ENCODE peak calls at places on chromosomes 7 and 10, in five cellular contexts. One of them, this sample, is unnamed.

GRCh38 chr10:118961401-118961800 is 68.1 kb upstream of the NANOS1 start:
- DNase-seq in anterior cingulate cortex: no peak
- DNase-seq in activated naive CD4-positive, alpha-beta T cell: no peak
- DNase-seq in tibial nerve: no peak
- DNase-seq in fibroblast of mammary gland: no peak
- DNase-seq in this sample: no peak

GRCh38 chr10:129641982-129642381 is 174.9 kb downstream of the MGMT start:
- DNase-seq in anterior cingulate cortex: no peak
- DNase-seq in activated naive CD4-positive, alpha-beta T cell: no peak
- DNase-seq in tibial nerve: no peak
- DNase-seq in fibroblast of mammary gland: no peak
- DNase-seq in this sample: no peak

GRCh38 chr7:13821152-13821787 is 168.2 kb downstream of the ETV1 start:
- DNase-seq in anterior cingulate cortex: no peak
- DNase-seq in activated naive CD4-positive, alpha-beta T cell: no peak
- DNase-seq in tibial nerve: no peak
- DNase-seq in fibroblast of mammary gland: peak
- DNase-seq in this sample: no peak

GRCh38 chr7:133484135-133484534 is 231.3 kb downstream of the EXOC4 start:
- DNase-seq in anterior cingulate cortex: peak
- DNase-seq in activated naive CD4-positive, alpha-beta T cell: peak
- DNase-seq in tibial nerve: no peak
- DNase-seq in fibroblast of mammary gland: no peak
- DNase-seq in this sample: no peak

GRCh38 chr10:114638874-114639625 is 19.0 kb downstream of the ABLIM1 start:
- DNase-seq in anterior cingulate cortex: no peak
- DNase-seq in activated naive CD4-positive, alpha-beta T cell: no peak
- DNase-seq in tibial nerve: no peak
- DNase-seq in fibroblast of mammary gland: peak
- DNase-seq in this sample: no peak

GRCh38 chr10:68153473-68154210 is 44.4 kb downstream of the MYPN start:
- DNase-seq in anterior cingulate cortex: no peak
- DNase-seq in activated naive CD4-positive, alpha-beta T cell: no peak
- DNase-seq in tibial nerve: no peak
- DNase-seq in fibroblast of mammary gland: peak
- DNase-seq in this sample: no peak

GRCh38 chr10:96587255-96588059 is 645 bp upstream of the TM9SF3 start:
- DNase-seq in anterior cingulate cortex: no peak
- DNase-seq in activated naive CD4-positive, alpha-beta T cell: peak
- DNase-seq in tibial nerve: peak
- DNase-seq in fibroblast of mammary gland: peak
- DNase-seq in this sample: peak

GRCh38 chr10:77776487-77776886 is 138.9 kb upstream of the KCNMA1 start:
- DNase-seq in anterior cingulate cortex: no peak
- DNase-seq in activated naive CD4-positive, alpha-beta T cell: no peak
- DNase-seq in tibial nerve: no peak
- DNase-seq in fibroblast of mammary gland: no peak
- DNase-seq in this sample: no peak

GRCh38 chr10:103854687-103855423 is 521 bp downstream of the SH3PXD2A start:
- DNase-seq in anterior cingulate cortex: peak
- DNase-seq in activated naive CD4-positive, alpha-beta T cell: no peak
- DNase-seq in tibial nerve: no peak
- DNase-seq in fibroblast of mammary gland: peak
- DNase-seq in this sample: peak

GRCh38 chr7:122970740-122971725 is 24.5 kb downstream of the TAS2R16 start:
- DNase-seq in anterior cingulate cortex: no peak
- DNase-seq in activated naive CD4-positive, alpha-beta T cell: no peak
- DNase-seq in tibial nerve: no peak
- DNase-seq in fibroblast of mammary gland: no peak
- DNase-seq in this sample: no peak

GRCh38 chr7:7970620-7971307 is 2.2 kb downstream of the GLCCI1 start:
- DNase-seq in anterior cingulate cortex: no peak
- DNase-seq in activated naive CD4-positive, alpha-beta T cell: no peak
- DNase-seq in tibial nerve: no peak
- DNase-seq in fibroblast of mammary gland: no peak
- DNase-seq in this sample: no peak

GRCh38 chr7:69624842-69625637 is 26.8 kb downstream of the AUTS2 start:
- DNase-seq in anterior cingulate cortex: no peak
- DNase-seq in activated naive CD4-positive, alpha-beta T cell: no peak
- DNase-seq in tibial nerve: no peak
- DNase-seq in fibroblast of mammary gland: no peak
- DNase-seq in this sample: no peak